ENCODE peak calls at places on chromosomes 16 and 17, in seven cellular contexts. M, F, X, N, E, O and S are unnamed samples.

GRCh38 chr17:78131172-78132085 is 858 bp downstream of the TMC8 start:
- DNase-seq in M (no peak), F (no peak), X (no peak), N (no peak), E (no peak), O (no peak), S (no peak)

GRCh38 chr16:1964046-1964505 is 550 bp downstream of the RPS2 start:
- DNase-seq in M (peak; percentile 54), F (no peak), X (no peak), N (no peak), E (no peak), O (no peak), S (no peak)

GRCh38 chr17:33560165-33560564 is 267.1 kb upstream of the ASIC2 start:
- DNase-seq in M (peak; percentile 34), F (no peak), X (no peak), N (no peak), E (no peak), O (no peak), S (no peak)

GRCh38 chr17:56842577-56842976 is 8.6 kb downstream of the DGKE start:
- DNase-seq in M (no peak), F (no peak), X (no peak), N (no peak), E (no peak), O (no peak), S (no peak)

GRCh38 chr17:50210249-50211225 is 9.1 kb upstream of the COL1A1 start:
- DNase-seq in M (peak; percentile 99), F (peak; percentile 92), X (peak; percentile 85), N (peak; percentile 81), E (no peak), O (no peak), S (no peak)

GRCh38 chr17:40058151-40058784 is 4.1 kb upstream of the MED24 start:
- DNase-seq in M (peak; percentile 59), F (no peak), X (no peak), N (no peak), E (no peak), O (no peak), S (no peak)

GRCh38 chr17:1563786-1564613 is 1.4 kb upstream of the PITPNA start:
- DNase-seq in M (no peak), F (no peak), X (no peak), N (no peak), E (no peak), O (no peak), S (no peak)

GRCh38 chr16:61937646-61938045 is 98.6 kb downstream of the CDH8 start:
- DNase-seq in M (no peak), F (no peak), X (no peak), N (no peak), E (no peak), O (no peak), S (no peak)

GRCh38 chr17:1120596-1121441 is 59.0 kb downstream of the ABR start:
- DNase-seq in M (no peak), F (no peak), X (no peak), N (no peak), E (no peak), O (no peak), S (no peak)

GRCh38 chr16:84386044-84386443 is 17.7 kb downstream of the ATP2C2 start:
- DNase-seq in M (no peak), F (no peak), X (no peak), N (no peak), E (no peak), O (no peak), S (no peak)

GRCh38 chr17:17235212-17236174 is 1.5 kb downstream of the FLCN start:
- DNase-seq in M (no peak), F (no peak), X (no peak), N (no peak), E (no peak), O (no peak), S (peak; percentile 68)

GRCh38 chr17:6303664-6304063 is 131.3 kb downstream of the AIPL1 start:
- DNase-seq in M (peak; percentile 13), F (no peak), X (no peak), N (no peak), E (no peak), O (no peak), S (no peak)

GRCh38 chr16:2292221-2292620 is 24.3 kb upstream of the RNPS1 start:
- DNase-seq in M (no peak), F (no peak), X (no peak), N (no peak), E (no peak), O (no peak), S (no peak)

GRCh38 chr17:14429084-14429483 is 128.2 kb downstream of the HS3ST3B1 start:
- DNase-seq in M (no peak), F (no peak), X (no peak), N (no peak), E (no peak), O (no peak), S (no peak)

GRCh38 chr16:67150058-67150832 is 553 bp downstream of the B3GNT9 start:
- DNase-seq in M (peak; percentile 90), F (peak; percentile 69), X (peak; percentile 51), N (no peak), E (no peak), O (no peak), S (peak; percentile 32)

GRCh38 chr17:77963441-77963840 is 4.9 kb downstream of the TNRC6C start:
- DNase-seq in M (peak; percentile 95), F (no peak), X (no peak), N (no peak), E (no peak), O (peak; percentile 13), S (no peak)

GRCh38 chr16:31354394-31355291 is at the start of gene ITGAX:
- DNase-seq in M (peak; percentile 61), F (no peak), X (peak; percentile 35), N (peak; percentile 69), E (peak; percentile 48), O (peak; percentile 25), S (peak; percentile 13)

GRCh38 chr17:65583921-65584603 is 22.6 kb upstream of the AXIN2 start:
- DNase-seq in M (no peak), F (no peak), X (no peak), N (no peak), E (no peak), O (no peak), S (no peak)

GRCh38 chr16:819336-819735 is 18.8 kb upstream of the GNG13 start:
- DNase-seq in M (no peak), F (no peak), X (no peak), N (no peak), E (no peak), O (peak; percentile 18), S (no peak)
- TF ChIP-seq CTCF in M (no peak), F (no peak), X (no peak), N (no peak), E (no peak), O (no peak), S (no peak)

DNA sequence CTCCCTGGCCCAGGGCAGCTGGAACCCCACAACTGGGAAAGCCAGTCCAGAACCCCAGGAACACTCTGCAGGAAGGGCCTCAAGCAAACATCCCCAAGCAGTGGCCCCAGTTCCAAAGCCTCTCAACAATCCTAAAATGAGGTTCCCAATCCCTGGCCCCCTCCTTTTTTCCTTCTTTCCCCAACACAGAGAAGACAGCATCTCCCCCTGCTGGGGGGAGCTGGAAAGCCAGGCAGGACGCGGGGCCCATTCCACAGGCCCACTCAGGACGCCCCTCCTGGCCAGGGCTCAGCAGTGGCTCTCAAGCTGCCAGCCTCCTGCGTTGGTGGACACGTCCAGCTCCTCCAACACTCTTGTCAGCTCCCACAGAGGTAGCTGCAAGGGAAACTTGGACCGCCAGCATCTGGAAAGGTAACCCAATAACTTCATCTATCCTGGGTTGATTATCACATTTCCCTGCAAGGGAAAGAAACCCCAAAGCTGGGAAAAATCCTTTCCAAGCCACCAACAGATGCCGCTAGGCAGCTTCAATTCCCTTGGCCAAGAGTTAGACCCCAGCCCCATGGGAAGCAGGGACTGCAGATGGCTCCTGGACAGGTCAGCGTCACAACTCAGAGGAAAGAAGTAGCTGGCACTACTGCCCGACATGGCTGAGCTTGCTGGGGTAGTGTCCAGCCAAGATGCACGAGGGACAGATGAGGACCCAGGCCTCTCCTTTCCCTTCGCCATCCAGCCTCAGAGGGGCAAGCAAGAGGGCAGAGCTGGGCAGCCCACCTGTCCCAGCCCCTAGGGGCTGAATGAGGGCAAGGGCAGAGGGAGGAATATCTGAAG is 7.6 kb downstream of the HDAC5 start:
- DNase-seq in M (peak; percentile 61), F (peak; percentile 63), X (peak; percentile 81), N (no peak), E (no peak), O (no peak), S (no peak)
- H3K4me1 ChIP-seq in M (peaks cover 48% of the 10 kb centered on the region), F (peaks cover 8% of the 10 kb centered on the region), X (peaks cover 21% of the 10 kb centered on the region), N (peaks cover 81% of the 10 kb centered on the region), E (peaks cover 10% of the 10 kb centered on the region), O (peaks cover 23% of the 10 kb centered on the region), S (no peaks in the 10 kb centered on the region)

DNA sequence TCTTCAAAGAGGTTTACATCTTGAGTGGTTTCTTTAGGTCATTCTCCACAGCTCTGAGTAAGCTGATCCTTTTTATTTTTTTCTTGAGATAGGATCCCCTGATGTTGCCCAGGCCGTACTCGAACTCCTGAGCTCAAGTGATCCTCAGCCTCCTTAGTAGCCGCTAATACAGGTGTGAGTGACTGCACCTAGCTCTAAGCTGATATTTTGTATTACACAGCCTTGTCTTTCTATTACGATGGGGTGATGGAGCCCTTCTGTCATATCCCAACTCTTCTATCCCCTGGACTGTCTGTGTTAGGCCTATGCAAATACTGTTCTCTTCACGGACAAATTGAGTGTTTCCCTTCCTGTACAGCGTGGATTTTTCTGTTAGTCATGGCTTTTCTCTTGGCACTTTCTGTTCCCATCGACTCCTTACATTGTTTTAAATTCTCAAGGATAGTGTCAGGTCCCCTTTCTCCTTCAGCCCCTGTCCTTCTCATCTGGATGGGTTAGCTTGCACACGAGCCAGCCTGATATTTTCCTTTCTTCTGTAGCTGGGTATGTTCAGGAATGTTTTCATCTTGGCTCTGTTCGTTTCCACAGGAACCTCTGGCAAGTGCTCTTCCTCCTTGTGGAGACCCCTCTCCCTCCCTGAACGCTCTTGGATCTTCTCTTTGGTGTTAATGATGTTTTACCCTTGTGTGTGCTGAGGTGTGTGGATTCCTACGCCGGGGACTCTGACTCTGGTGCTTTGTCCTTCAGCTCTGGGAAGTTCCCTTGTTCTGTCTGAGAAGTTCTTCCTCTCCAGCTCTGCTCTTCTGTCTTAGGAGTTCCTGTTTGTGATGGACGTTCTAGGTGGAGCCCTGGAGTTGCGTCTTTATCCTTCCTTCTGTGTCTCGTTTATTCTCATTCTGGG is 2.3 kb downstream of the BANP start:
- DNase-seq in M (no peak), F (no peak), X (no peak), N (no peak), E (no peak), O (no peak), S (no peak)
- H3K27ac ChIP-seq in M (no peak overlapping the region), F (peak overlapping the region; percentile 19), X (no peak overlapping the region), N (peak overlapping the region; percentile 29), E (peak overlapping the region; percentile 97), O (no peak overlapping the region), S (no peak overlapping the region)

DNA sequence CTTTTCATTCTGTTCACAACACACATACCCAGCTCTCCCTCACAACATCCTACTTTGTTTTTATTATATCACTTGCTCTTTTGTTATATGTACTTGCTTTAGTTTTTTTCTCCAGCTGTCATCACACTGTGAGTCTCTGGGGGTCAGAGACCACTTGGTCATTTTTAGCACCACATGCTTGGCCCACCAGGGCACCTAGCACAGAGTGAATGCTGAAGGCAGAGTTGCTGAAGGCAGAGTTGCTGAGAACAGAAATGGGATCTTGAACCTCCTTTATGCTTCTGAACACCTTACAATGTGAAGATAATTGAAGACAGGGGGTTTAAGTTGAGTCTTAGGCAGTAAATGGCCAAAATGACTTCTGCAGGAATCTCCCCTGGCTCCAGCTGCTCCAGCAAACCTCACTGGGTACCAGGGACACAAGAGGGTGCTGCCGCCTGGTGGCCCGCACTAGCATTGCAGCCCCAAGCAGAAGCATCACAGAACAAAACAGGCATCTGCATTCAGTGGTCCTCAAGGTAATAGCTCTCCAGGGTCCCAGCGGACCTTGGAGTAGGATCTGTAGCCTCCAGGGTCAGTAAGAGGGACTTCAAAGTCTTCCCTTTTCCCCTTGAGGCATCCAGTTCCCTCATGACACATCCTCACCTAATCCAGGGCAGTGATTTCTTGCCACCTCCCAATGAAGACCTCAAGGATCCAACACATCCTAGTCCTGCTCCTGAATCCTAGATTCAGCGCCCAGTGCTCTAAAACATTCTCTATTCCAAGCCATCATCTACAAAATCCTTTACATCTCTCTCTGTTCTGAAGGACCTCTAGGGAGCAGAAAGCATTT is 1972.6 kb downstream of the TP53TG3F start:
- DNase-seq in M (no peak), F (no peak), X (no peak), N (no peak), E (no peak), O (no peak), S (no peak)
- TF ChIP-seq CTCF in M (no peak), F (no peak), X (no peak), N (no peak), E (peak; percentile 16), O (no peak), S (peak; percentile 38)